ENCODE peak calls at places on chromosome 3, in eight cellular contexts. B, H, K, O, D, V, N and Y are unnamed samples.

GRCh38 chr3:73341272-73341671 is 279.8 kb downstream of the EBLN2 start:
- DNase-seq in B (no peak), H (no peak), K (no peak), O (no peak), D (no peak), V (no peak), N (no peak), Y (no peak)

GRCh38 chr3:120093119-120093922 is 926 bp downstream of the GSK3B start:
- DNase-seq in B (peak; percentile 4), H (peak; percentile 64), K (peak; percentile 61), O (peak; percentile 34), D (no peak), V (peak; percentile 64), N (no peak), Y (peak; percentile 42)

GRCh38 chr3:197269024-197269423 is 29.4 kb downstream of the DLG1 start:
- DNase-seq in B (no peak), H (no peak), K (no peak), O (no peak), D (no peak), V (no peak), N (no peak), Y (no peak)

GRCh38 chr3:12135029-12135634 is 23.6 kb downstream of the TIMP4 start:
- DNase-seq in B (peak; percentile 44), H (peak; percentile 38), K (peak; percentile 84), O (no peak), D (peak; percentile 57), V (peak; percentile 80), N (peak; percentile 69), Y (peak; percentile 55)

GRCh38 chr3:123776383-123776782 is 107.7 kb downstream of the MYLK start:
- DNase-seq in B (no peak), H (no peak), K (no peak), O (no peak), D (no peak), V (no peak), N (no peak), Y (no peak)

GRCh38 chr3:100953103-100953502 is 40.1 kb downstream of the ABI3BP start:
- DNase-seq in B (no peak), H (no peak), K (no peak), O (no peak), D (no peak), V (no peak), N (no peak), Y (no peak)

GRCh38 chr3:60186359-60186758 is 1064.9 kb downstream of the FHIT start:
- DNase-seq in B (no peak), H (no peak), K (no peak), O (no peak), D (no peak), V (no peak), N (no peak), Y (no peak)

GRCh38 chr3:129289201-129289921 is 10.7 kb downstream of the HMCES start:
- DNase-seq in B (no peak), H (peak; percentile 32), K (peak; percentile 39), O (no peak), D (no peak), V (no peak), N (no peak), Y (no peak)

GRCh38 chr3:52004158-52004787 is 8.6 kb upstream of the RPL29 start:
- DNase-seq in B (no peak), H (peak; percentile 17), K (peak; percentile 71), O (no peak), D (no peak), V (no peak), N (no peak), Y (no peak)

GRCh38 chr3:94004301-94004910 is 24.0 kb downstream of the STX19 start:
- DNase-seq in B (peak; percentile 10), H (peak; percentile 59), K (peak; percentile 87), O (no peak), D (no peak), V (no peak), N (no peak), Y (peak; percentile 78)

GRCh38 chr3:48715179-48715800 is 1.7 kb downstream of the IP6K2 start:
- DNase-seq in B (no peak), H (peak; percentile 37), K (peak; percentile 70), O (no peak), D (peak; percentile 79), V (no peak), N (no peak), Y (no peak)

GRCh38 chr3:42033741-42034140 is 57.4 kb upstream of the TRAK1 start:
- DNase-seq in B (no peak), H (no peak), K (no peak), O (no peak), D (no peak), V (no peak), N (no peak), Y (no peak)

GRCh38 chr3:81549831-81550230 is 211.6 kb downstream of the GBE1 start:
- DNase-seq in B (no peak), H (no peak), K (no peak), O (no peak), D (no peak), V (no peak), N (no peak), Y (no peak)

GRCh38 chr3:48811524-48811923 is 36.1 kb downstream of the PRKAR2A start:
- DNase-seq in B (no peak), H (no peak), K (no peak), O (no peak), D (no peak), V (no peak), N (no peak), Y (no peak)

GRCh38 chr3:139127101-139127500 is 82.4 kb upstream of the PRR23C start:
- DNase-seq in B (no peak), H (peak; percentile 94), K (peak; percentile 44), O (no peak), D (no peak), V (no peak), N (no peak), Y (no peak)

GRCh38 chr3:23492057-23492456 is 288.9 kb downstream of the UBE2E2 start:
- DNase-seq in B (no peak), H (no peak), K (no peak), O (no peak), D (no peak), V (no peak), N (no peak), Y (no peak)

GRCh38 chr3:156604642-156605144 is 49.8 kb upstream of the SSR3 start:
- DNase-seq in B (no peak), H (no peak), K (no peak), O (no peak), D (no peak), V (no peak), N (no peak), Y (no peak)

GRCh38 chr3:73669268-73669667 is 44.5 kb upstream of the PDZRN3 start:
- DNase-seq in B (no peak), H (no peak), K (peak; percentile 30), O (no peak), D (no peak), V (no peak), N (no peak), Y (no peak)

GRCh38 chr3:492586-493296 is 296.2 kb downstream of the CHL1 start:
- DNase-seq in B (no peak), H (peak; percentile 36), K (no peak), O (no peak), D (no peak), V (no peak), N (no peak), Y (no peak)

GRCh38 chr3:173770011-173770410 is 372.5 kb downstream of the NLGN1 start:
- DNase-seq in B (no peak), H (no peak), K (peak; percentile 52), O (no peak), D (no peak), V (no peak), N (no peak), Y (no peak)

GRCh38 chr3:184656991-184657669 is 54.7 kb downstream of the MAGEF1 start:
- DNase-seq in B (no peak), H (peak; percentile 48), K (peak; percentile 28), O (no peak), D (peak; percentile 53), V (no peak), N (no peak), Y (peak; percentile 23)

GRCh38 chr3:38647217-38647970 is 2.1 kb downstream of the SCN5A start:
- DNase-seq in B (no peak), H (no peak), K (no peak), O (no peak), D (no peak), V (no peak), N (no peak), Y (no peak)

GRCh38 chr3:52253314-52254260 is 8.0 kb downstream of the PPM1M start:
- DNase-seq in B (peak; percentile 82), H (peak; percentile 80), K (no peak), O (no peak), D (no peak), V (no peak), N (no peak), Y (peak; percentile 91)

GRCh38 chr3:149736180-149737100 is 15.8 kb downstream of the COMMD2 start:
- DNase-seq in B (no peak), H (peak; percentile 87), K (peak; percentile 67), O (no peak), D (no peak), V (no peak), N (no peak), Y (no peak)

GRCh38 chr3:120795959-120796358 is 53.4 kb downstream of the GTF2E1 start:
- DNase-seq in B (no peak), H (no peak), K (no peak), O (no peak), D (no peak), V (no peak), N (no peak), Y (no peak)